ENCODE peak calls at places on chromosomes 13 and 19, in eight cellular contexts. One of them, this sample, is unnamed.
A peak's percentile ranks its signal among the peaks of the same experiment; 100 is the strongest.

GRCh38 chr13:24267283-24267682 is 42.1 kb upstream of the C1QTNF9 start:
- DNase-seq in SK-N-SH: no peak
- DNase-seq in HCT116: no peak
- DNase-seq in HepG2: no peak
- DNase-seq in HL-60: no peak
- DNase-seq in K562: no peak
- DNase-seq in GM23338: no peak
- DNase-seq in GM12878: peak; percentile 30
- DNase-seq in this sample: no peak

GRCh38 chr13:73204916-73205315 is 146.1 kb downstream of the KLF5 start:
- DNase-seq in HCT116: no peak
- DNase-seq in GM23338: no peak
- DNase-seq in SK-N-SH: no peak
- DNase-seq in HepG2: no peak
- DNase-seq in HL-60: no peak
- DNase-seq in GM12878: no peak
- DNase-seq in K562: no peak
- DNase-seq in this sample: no peak

GRCh38 chr13:28792992-28793391 is 27.1 kb upstream of the MTUS2 start:
- DNase-seq in HepG2: no peak
- DNase-seq in HCT116: no peak
- DNase-seq in HL-60: no peak
- DNase-seq in GM23338: no peak
- DNase-seq in GM12878: no peak
- DNase-seq in K562: no peak
- DNase-seq in SK-N-SH: no peak
- DNase-seq in this sample: no peak

GRCh38 chr13:48531416-48532145 is 1.3 kb downstream of the RCBTB2 start:
- DNase-seq in HepG2: peak; percentile 13
- DNase-seq in SK-N-SH: no peak
- DNase-seq in GM23338: no peak
- DNase-seq in GM12878: peak; percentile 38
- DNase-seq in K562: no peak
- DNase-seq in HCT116: no peak
- DNase-seq in HL-60: peak; percentile 24
- DNase-seq in this sample: no peak

GRCh38 chr13:52892925-52893324 is 44.5 kb upstream of the PCDH8 start:
- DNase-seq in HepG2: no peak
- DNase-seq in SK-N-SH: no peak
- DNase-seq in GM23338: no peak
- DNase-seq in K562: no peak
- DNase-seq in HCT116: no peak
- DNase-seq in HL-60: no peak
- DNase-seq in GM12878: no peak
- DNase-seq in this sample: no peak

GRCh38 chr13:113650731-113651148 is 7.3 kb downstream of the ATP4B start:
- DNase-seq in GM23338: no peak
- DNase-seq in HCT116: no peak
- DNase-seq in HepG2: no peak
- DNase-seq in K562: no peak
- DNase-seq in HL-60: no peak
- DNase-seq in SK-N-SH: no peak
- DNase-seq in GM12878: no peak
- DNase-seq in this sample: no peak

GRCh38 chr13:40316301-40316700 is 350.1 kb downstream of the FOXO1 start:
- DNase-seq in HepG2: no peak
- DNase-seq in HCT116: no peak
- DNase-seq in GM12878: no peak
- DNase-seq in K562: no peak
- DNase-seq in SK-N-SH: no peak
- DNase-seq in HL-60: no peak
- DNase-seq in GM23338: no peak
- DNase-seq in this sample: no peak

GRCh38 chr13:101545521-101545920 is 93.0 kb downstream of the ITGBL1 start:
- DNase-seq in HL-60: no peak
- DNase-seq in HCT116: no peak
- DNase-seq in GM23338: no peak
- DNase-seq in K562: no peak
- DNase-seq in HepG2: no peak
- DNase-seq in SK-N-SH: no peak
- DNase-seq in GM12878: no peak
- DNase-seq in this sample: no peak

GRCh38 chr19:39400997-39401548 is 5.6 kb upstream of the ZFP36 start:
- DNase-seq in K562: no peak
- DNase-seq in HL-60: no peak
- DNase-seq in GM12878: no peak
- DNase-seq in HepG2: no peak
- DNase-seq in HCT116: no peak
- DNase-seq in GM23338: no peak
- DNase-seq in SK-N-SH: no peak
- DNase-seq in this sample: no peak

GRCh38 chr19:16288544-16288943 is 36.1 kb upstream of the KLF2 start:
- DNase-seq in GM23338: no peak
- DNase-seq in HepG2: no peak
- DNase-seq in HCT116: no peak
- DNase-seq in SK-N-SH: no peak
- DNase-seq in HL-60: no peak
- DNase-seq in GM12878: no peak
- DNase-seq in K562: no peak
- DNase-seq in this sample: no peak

GRCh38 chr13:67147257-67148218 is 82.6 kb downstream of the PCDH9 start:
- DNase-seq in K562: no peak
- DNase-seq in GM12878: no peak
- DNase-seq in HCT116: no peak
- DNase-seq in HepG2: no peak
- DNase-seq in GM23338: peak; percentile 27
- DNase-seq in HL-60: no peak
- DNase-seq in SK-N-SH: no peak
- DNase-seq in this sample: no peak

GRCh38 chr13:21297452-21297851 is 121.0 kb downstream of the MRPL57 start:
- DNase-seq in HL-60: peak; percentile 9
- DNase-seq in HepG2: no peak
- DNase-seq in HCT116: no peak
- DNase-seq in GM12878: no peak
- DNase-seq in K562: no peak
- DNase-seq in GM23338: no peak
- DNase-seq in SK-N-SH: no peak
- DNase-seq in this sample: no peak

GRCh38 chr19:35911173-35911572 is 3.1 kb upstream of the TYROBP start:
- DNase-seq in HCT116: no peak
- DNase-seq in GM23338: peak; percentile 71
- DNase-seq in SK-N-SH: no peak
- DNase-seq in HepG2: no peak
- DNase-seq in K562: no peak
- DNase-seq in GM12878: no peak
- DNase-seq in HL-60: peak; percentile 42
- DNase-seq in this sample: no peak

GRCh38 chr19:56712609-56713008 is 41.1 kb upstream of the ZNF835 start:
- DNase-seq in HepG2: no peak
- DNase-seq in SK-N-SH: peak; percentile 52
- DNase-seq in K562: no peak
- DNase-seq in HL-60: no peak
- DNase-seq in GM12878: no peak
- DNase-seq in HCT116: no peak
- DNase-seq in GM23338: no peak
- DNase-seq in this sample: no peak

GRCh38 chr19:49749055-49749716 is 13.9 kb downstream of the TSKS start:
- DNase-seq in K562: no peak
- DNase-seq in HepG2: no peak
- DNase-seq in HCT116: peak; percentile 27
- DNase-seq in SK-N-SH: peak; percentile 58
- DNase-seq in GM23338: peak; percentile 71
- DNase-seq in HL-60: no peak
- DNase-seq in GM12878: no peak
- DNase-seq in this sample: no peak

GRCh38 chr13:48278806-48279205 is 24.7 kb upstream of the RB1 start:
- DNase-seq in SK-N-SH: no peak
- DNase-seq in GM12878: no peak
- DNase-seq in K562: no peak
- DNase-seq in GM23338: no peak
- DNase-seq in HepG2: no peak
- DNase-seq in HCT116: no peak
- DNase-seq in HL-60: no peak
- DNase-seq in this sample: no peak

GRCh38 chr13:60009300-60010248 is 154.2 kb downstream of the DIAPH3 start:
- DNase-seq in HCT116: no peak
- DNase-seq in HepG2: no peak
- DNase-seq in GM23338: no peak
- DNase-seq in GM12878: no peak
- DNase-seq in SK-N-SH: no peak
- DNase-seq in HL-60: no peak
- DNase-seq in K562: no peak
- DNase-seq in this sample: no peak

GRCh38 chr19:39946532-39946931 is 12.1 kb upstream of the FCGBP start:
- DNase-seq in K562: no peak
- DNase-seq in SK-N-SH: no peak
- DNase-seq in HCT116: no peak
- DNase-seq in HepG2: no peak
- DNase-seq in GM23338: no peak
- DNase-seq in GM12878: no peak
- DNase-seq in HL-60: peak; percentile 35
- DNase-seq in this sample: no peak

GRCh38 chr19:13031917-13032623 is 36.8 kb downstream of the NFIX start:
- DNase-seq in HepG2: peak; percentile 87
- DNase-seq in K562: no peak
- DNase-seq in GM12878: no peak
- DNase-seq in GM23338: no peak
- DNase-seq in HL-60: no peak
- DNase-seq in SK-N-SH: no peak
- DNase-seq in HCT116: no peak
- DNase-seq in this sample: no peak

GRCh38 chr19:58228584-58229254 is at the start of gene ZNF544:
- DNase-seq in SK-N-SH: peak; percentile 74
- DNase-seq in HL-60: peak; percentile 89
- DNase-seq in K562: peak; percentile 80
- DNase-seq in GM23338: peak; percentile 89
- DNase-seq in GM12878: peak; percentile 9
- DNase-seq in HepG2: peak; percentile 45
- DNase-seq in HCT116: peak; percentile 48
- DNase-seq in this sample: no peak

GRCh38 chr19:58227964-58228583 is 640 bp upstream of the ZNF544 start:
- DNase-seq in HCT116: no peak
- DNase-seq in SK-N-SH: no peak
- DNase-seq in HL-60: no peak
- DNase-seq in K562: no peak
- DNase-seq in GM23338: peak; percentile 28
- DNase-seq in GM12878: no peak
- DNase-seq in HepG2: no peak
- DNase-seq in this sample: no peak

GRCh38 chr19:58229255-58229639 is 533 bp downstream of the ZNF544 start:
- DNase-seq in GM23338: peak; percentile 71
- DNase-seq in K562: no peak
- DNase-seq in HCT116: no peak
- DNase-seq in HL-60: peak; percentile 54
- DNase-seq in HepG2: peak; percentile 30
- DNase-seq in SK-N-SH: peak; percentile 44
- DNase-seq in GM12878: no peak
- DNase-seq in this sample: no peak
- TF ChIP-seq REST in GM23338: no peak
- TF ChIP-seq REST in K562: no peak
- TF ChIP-seq REST in HCT116: no peak
- TF ChIP-seq REST in HL-60: no peak
- TF ChIP-seq REST in HepG2: no peak
- TF ChIP-seq REST in SK-N-SH: no peak
- TF ChIP-seq REST in GM12878: no peak
- TF ChIP-seq REST in this sample: no peak

DNA sequence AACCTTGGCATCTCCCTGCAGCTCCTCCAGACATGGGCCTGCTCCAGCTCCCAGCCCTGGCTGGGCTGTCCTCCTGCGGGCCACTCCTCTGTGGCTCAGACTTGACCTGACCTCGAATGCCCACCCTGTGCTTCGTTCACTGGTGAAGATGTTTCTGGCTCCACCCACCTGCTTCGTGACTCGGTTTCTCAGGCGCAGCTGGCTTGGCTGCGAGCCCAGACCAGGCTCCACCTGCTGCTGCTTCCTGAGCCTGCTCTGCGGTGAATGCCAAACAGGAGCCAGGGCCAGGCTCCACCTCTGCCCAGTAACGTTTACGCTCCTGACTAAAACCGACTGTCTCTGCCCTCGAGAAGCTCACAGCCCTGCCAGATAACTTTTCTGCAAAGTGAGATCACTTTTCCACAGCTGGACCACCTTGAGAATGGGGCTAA is 8.9 kb upstream of the RSPH6A start:
- DNase-seq in HepG2: no peak
- DNase-seq in HCT116: no peak
- DNase-seq in GM12878: no peak
- DNase-seq in GM23338: no peak
- DNase-seq in K562: no peak
- DNase-seq in SK-N-SH: no peak
- DNase-seq in HL-60: no peak
- DNase-seq in this sample: no peak
- TF ChIP-seq POLR2AphosphoS5 in HepG2: no peak
- TF ChIP-seq POLR2AphosphoS5 in HCT116: no peak
- TF ChIP-seq POLR2AphosphoS5 in GM12878: no peak
- TF ChIP-seq POLR2AphosphoS5 in GM23338: no peak
- TF ChIP-seq POLR2AphosphoS5 in K562: no peak
- TF ChIP-seq POLR2AphosphoS5 in SK-N-SH: no peak
- TF ChIP-seq POLR2AphosphoS5 in HL-60: no peak
- TF ChIP-seq POLR2AphosphoS5 in this sample: no peak

GRCh38 chr13:31209172-31209818 is 9.5 kb downstream of the B3GLCT start:
- DNase-seq in HL-60: no peak
- DNase-seq in SK-N-SH: peak; percentile 83
- DNase-seq in GM23338: peak; percentile 43
- DNase-seq in HepG2: no peak
- DNase-seq in GM12878: no peak
- DNase-seq in K562: no peak
- DNase-seq in HCT116: no peak
- DNase-seq in this sample: no peak
- TF ChIP-seq CTCF in HL-60: no peak
- TF ChIP-seq CTCF in SK-N-SH: no peak
- TF ChIP-seq CTCF in GM23338: no peak
- TF ChIP-seq CTCF in HepG2: no peak
- TF ChIP-seq CTCF in GM12878: no peak
- TF ChIP-seq CTCF in K562: no peak
- TF ChIP-seq CTCF in HCT116: no peak
- TF ChIP-seq CTCF in this sample: no peak

DNA sequence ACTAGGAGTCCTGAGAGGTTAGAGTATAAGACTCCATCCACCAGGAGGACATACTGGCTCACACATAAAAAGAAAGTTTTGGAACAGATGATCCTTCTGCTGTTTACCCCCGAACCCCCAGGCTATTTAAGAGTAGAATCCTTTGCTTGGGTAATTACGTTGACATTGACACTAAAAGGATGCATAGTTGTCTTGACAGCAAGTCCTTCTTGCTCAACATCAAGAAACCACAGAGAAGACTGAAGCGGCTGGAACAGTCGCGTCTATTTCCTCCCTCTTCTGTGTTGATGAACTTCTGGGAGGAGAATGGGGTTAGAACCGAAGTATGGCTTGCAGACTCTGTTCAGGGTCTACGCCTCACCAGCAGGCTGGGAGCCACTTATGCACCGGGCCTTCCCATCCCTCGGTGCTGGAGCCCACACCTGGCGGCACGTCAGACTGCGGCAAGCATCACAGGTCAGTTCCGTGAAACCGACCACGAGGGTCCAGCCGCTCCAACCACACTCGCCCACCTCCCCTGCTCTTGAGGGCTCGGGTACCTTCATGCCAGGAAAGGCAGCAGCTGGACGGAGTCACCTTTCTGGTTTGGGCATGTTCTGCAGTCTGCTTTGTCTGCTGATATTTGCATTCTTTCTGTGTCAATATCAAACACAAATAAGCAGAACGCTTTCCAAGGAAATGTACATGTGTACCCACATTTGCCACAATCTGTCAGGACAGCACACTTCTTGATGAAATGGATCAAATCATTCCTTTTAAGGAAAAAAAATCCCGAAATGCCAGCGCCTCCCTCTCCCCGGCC is 42.4 kb upstream of the RANBP3 start:
- DNase-seq in HL-60: peak; percentile 70
- DNase-seq in HCT116: no peak
- DNase-seq in SK-N-SH: peak; percentile 8
- DNase-seq in HepG2: peak; percentile 30
- DNase-seq in GM23338: no peak
- DNase-seq in GM12878: no peak
- DNase-seq in K562: no peak
- DNase-seq in this sample: no peak
- TF ChIP-seq REST in HL-60: no peak
- TF ChIP-seq REST in HCT116: no peak
- TF ChIP-seq REST in SK-N-SH: no peak
- TF ChIP-seq REST in HepG2: no peak
- TF ChIP-seq REST in GM23338: no peak
- TF ChIP-seq REST in GM12878: no peak
- TF ChIP-seq REST in K562: no peak
- TF ChIP-seq REST in this sample: no peak